ENCODE peak calls at places on chromosomes 6 and 20, in five cellular contexts. L is CD4-positive, alpha-beta memory T cell; C is SJSA1; W is psoas muscle; U is brain microvascular endothelial cell. K is an unnamed sample.

GRCh38 chr6:139977887-139978332 is 603.5 kb upstream of the CITED2 start:
- DNase-seq in W (no peak), U (peak; percentile 63), C (peak; percentile 91), L (no peak), K (no peak)

GRCh38 chr6:160742090-160742489 is 40.0 kb downstream of the PLG start:
- DNase-seq in L (no peak), W (no peak), U (no peak), C (no peak), K (no peak)

GRCh38 chr20:44485078-44485829 is 9.6 kb downstream of the TTPAL start:
- DNase-seq in W (no peak), C (no peak), L (no peak), U (no peak), K (no peak)

GRCh38 chr20:10357061-10357708 is 76.8 kb downstream of the MKKS start:
- DNase-seq in L (no peak), W (no peak), U (no peak), C (no peak), K (no peak)

GRCh38 chr6:11309947-11310665 is 77.6 kb upstream of the NEDD9 start:
- DNase-seq in L (no peak), C (no peak), W (no peak), U (no peak), K (peak; percentile 54)

GRCh38 chr6:157273756-157274088 is 49.6 kb downstream of the TMEM242 start:
- DNase-seq in W (no peak), L (peak; percentile 57), U (peak; percentile 27), C (no peak), K (peak; percentile 64)

GRCh38 chr20:36950432-36951197 is 893 bp downstream of the SAMHD1 start:
- DNase-seq in L (peak; percentile 47), C (peak; percentile 26), W (no peak), U (peak; percentile 2), K (peak; percentile 61)

GRCh38 chr6:82364087-82365010 is 732 bp downstream of the TPBG start:
- DNase-seq in W (peak; percentile 70), L (peak; percentile 2), C (peak; percentile 71), U (peak; percentile 18), K (peak; percentile 63)

GRCh38 chr6:14925627-14926026 is 320.2 kb upstream of the JARID2 start:
- DNase-seq in W (no peak), U (peak; percentile 20), C (no peak), L (no peak), K (no peak)

GRCh38 chr20:8515810-8516435 is 383.9 kb downstream of the PLCB1 start:
- DNase-seq in W (no peak), U (no peak), L (no peak), C (no peak), K (no peak)

GRCh38 chr6:6583836-6584235 is 4.7 kb upstream of the LY86 start:
- DNase-seq in L (no peak), U (no peak), C (no peak), W (no peak), K (no peak)

GRCh38 chr6:168272379-168273011 is 47.1 kb downstream of the DACT2 start:
- DNase-seq in C (no peak), W (no peak), L (no peak), U (no peak), K (no peak)

GRCh38 chr6:132161283-132161682 is 210.1 kb upstream of the CCN2 start:
- DNase-seq in L (no peak), C (peak; percentile 52), U (peak; percentile 75), W (no peak), K (no peak)

GRCh38 chr6:1481326-1481725 is 92.0 kb downstream of the FOXF2 start:
- DNase-seq in L (no peak), C (peak; percentile 89), W (no peak), U (peak; percentile 58), K (no peak)

GRCh38 chr6:43627008-43627825 is 1.8 kb downstream of the GTPBP2 start:
- DNase-seq in C (peak; percentile 93), L (no peak), W (peak; percentile 69), U (peak; percentile 97), K (peak; percentile 75)

GRCh38 chr20:24695529-24696225 is 226.2 kb downstream of the SYNDIG1 start:
- DNase-seq in L (no peak), C (no peak), W (no peak), U (no peak), K (no peak)

GRCh38 chr6:33207569-33208088 is 671 bp upstream of the RING1 start:
- DNase-seq in W (peak; percentile 71), L (no peak), C (no peak), U (peak; percentile 48), K (peak; percentile 65)

GRCh38 chr20:13813910-13814309 is 29.1 kb downstream of the NDUFAF5 start:
- DNase-seq in U (no peak), C (no peak), L (no peak), W (no peak), K (no peak)

GRCh38 chr6:148240866-148241477 is 101.7 kb upstream of the SASH1 start:
- DNase-seq in U (no peak), L (no peak), C (no peak), W (no peak), K (no peak)

GRCh38 chr6:82842721-82843120 is 222.9 kb downstream of the UBE3D start:
- DNase-seq in C (peak; percentile 76), U (peak; percentile 88), L (no peak), W (no peak), K (no peak)

GRCh38 chr20:23249541-23249940 is 101.0 kb upstream of the NXT1 start:
- DNase-seq in U (no peak), L (no peak), C (no peak), W (no peak), K (no peak)

GRCh38 chr20:15187612-15188011 is 850.2 kb upstream of the FLRT3 start:
- DNase-seq in W (no peak), U (no peak), L (no peak), C (no peak), K (no peak)

GRCh38 chr6:29232725-29233124 is 62.0 kb downstream of the OR2J2 start:
- DNase-seq in U (no peak), C (no peak), W (no peak), L (no peak), K (no peak)

GRCh38 chr6:41189968-41190367 is 11.0 kb downstream of the TREML2 start:
- DNase-seq in W (no peak), U (no peak), L (no peak), C (no peak), K (no peak)

GRCh38 chr6:35146453-35146852 is 5.3 kb upstream of the TCP11 start:
- DNase-seq in W (no peak), L (no peak), C (peak; percentile 73), U (peak; percentile 46), K (peak; percentile 59)

GRCh38 chr6:109998159-109998785 is 20.2 kb downstream of the GPR6 start:
- DNase-seq in U (peak; percentile 14), W (no peak), L (no peak), C (no peak), K (no peak)

GRCh38 chr6:37757381-37757780 is 59.7 kb upstream of the MDGA1 start:
- DNase-seq in W (no peak), U (no peak), L (no peak), C (no peak), K (no peak)

DNA sequence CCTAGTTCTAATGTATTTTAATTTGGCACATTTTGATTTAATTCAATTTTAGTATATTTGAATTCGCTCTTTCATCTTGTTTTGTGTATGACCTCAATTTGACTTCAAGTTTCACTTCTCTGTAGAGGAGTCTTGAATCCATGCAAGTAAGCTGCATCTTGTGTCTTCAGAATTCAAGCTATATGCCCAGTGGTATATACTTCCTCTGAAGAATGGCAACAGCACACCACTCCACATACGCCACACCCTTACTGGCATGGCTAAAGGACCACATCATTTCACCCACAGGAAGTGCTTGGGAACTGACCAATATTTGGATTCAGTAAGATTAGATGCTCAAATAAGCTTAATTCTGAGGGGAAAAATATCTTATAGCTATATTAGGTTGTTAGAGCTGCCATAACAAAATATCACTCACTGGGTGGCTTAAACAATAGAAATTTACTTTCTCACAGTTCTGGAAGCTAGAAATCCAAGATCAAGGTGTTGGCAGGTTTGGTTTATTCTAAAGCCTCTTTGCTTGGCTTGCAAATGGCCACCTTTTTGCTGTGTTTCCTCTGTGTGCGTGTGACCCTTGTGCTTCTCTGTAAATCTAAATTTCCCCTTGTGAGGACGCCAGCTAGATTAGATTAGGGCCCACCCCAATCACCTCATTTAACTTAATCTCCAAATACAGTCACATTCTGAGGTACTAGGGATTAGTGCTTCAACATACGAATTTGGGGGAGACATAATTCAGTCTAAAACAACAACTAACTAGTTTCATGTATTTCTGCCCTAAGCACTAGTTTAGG is 2.8 kb upstream of the ASF1A start:
- DNase-seq in L (no peak), C (no peak), U (no peak), W (no peak), K (no peak)
- H3K27ac ChIP-seq in L (peak overlapping the region; percentile 83), C (no peak overlapping the region), U (no peak overlapping the region), W (no peak overlapping the region), K (peak overlapping the region; percentile 22)

GRCh38 chr6:111870751-111871064 is 2.5 kb downstream of the FYN start:
- DNase-seq in L (no peak), C (no peak), W (no peak), U (no peak), K (no peak)
- H3K4me3 ChIP-seq in L (peak overlapping the region; percentile 91), C (no peak overlapping the region), W (no peak overlapping the region), U (no peak overlapping the region), K (peak overlapping the region; percentile 68)

GRCh38 chr6:22078802-22079545 is 217.9 kb downstream of the PRL start:
- DNase-seq in C (no peak), U (peak; percentile 30), W (no peak), L (no peak), K (no peak)

GRCh38 chr6:22078288-22078687 is 218.5 kb downstream of the PRL start:
- DNase-seq in U (no peak), C (no peak), W (no peak), L (no peak), K (no peak)

GRCh38 chr6:22081709-22082108 is 215.1 kb downstream of the PRL start:
- DNase-seq in U (no peak), L (no peak), W (no peak), C (no peak), K (no peak)

GRCh38 chr6:22082278-22082677 is 214.6 kb downstream of the PRL start:
- DNase-seq in U (no peak), C (no peak), L (no peak), W (no peak), K (no peak)

DNA sequence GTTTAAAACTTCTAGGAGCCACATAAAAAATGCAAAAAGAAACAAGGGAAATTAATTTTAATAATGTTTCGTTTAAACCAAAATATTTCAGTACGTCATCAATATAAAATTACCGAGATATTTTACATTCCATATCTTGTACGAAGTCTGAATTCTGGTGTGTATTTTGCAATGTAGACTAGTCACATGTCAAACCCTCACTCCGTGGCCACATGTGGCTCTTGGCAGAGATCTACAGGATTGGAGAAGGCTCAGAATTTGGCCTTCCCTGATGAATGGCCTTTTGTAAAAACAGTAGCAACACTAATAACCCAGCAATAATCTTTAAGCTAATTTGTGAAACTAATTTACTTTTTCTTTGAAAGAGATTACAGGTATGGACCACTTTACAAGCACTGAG is 217.0 kb downstream of the PRL start:
- DNase-seq in W (no peak), U (peak; percentile 85), L (no peak), C (no peak), K (no peak)
- H3K27ac ChIP-seq in W (no peak overlapping the region), U (peak overlapping the region; percentile 81), L (no peak overlapping the region), C (no peak overlapping the region), K (no peak overlapping the region)

DNA sequence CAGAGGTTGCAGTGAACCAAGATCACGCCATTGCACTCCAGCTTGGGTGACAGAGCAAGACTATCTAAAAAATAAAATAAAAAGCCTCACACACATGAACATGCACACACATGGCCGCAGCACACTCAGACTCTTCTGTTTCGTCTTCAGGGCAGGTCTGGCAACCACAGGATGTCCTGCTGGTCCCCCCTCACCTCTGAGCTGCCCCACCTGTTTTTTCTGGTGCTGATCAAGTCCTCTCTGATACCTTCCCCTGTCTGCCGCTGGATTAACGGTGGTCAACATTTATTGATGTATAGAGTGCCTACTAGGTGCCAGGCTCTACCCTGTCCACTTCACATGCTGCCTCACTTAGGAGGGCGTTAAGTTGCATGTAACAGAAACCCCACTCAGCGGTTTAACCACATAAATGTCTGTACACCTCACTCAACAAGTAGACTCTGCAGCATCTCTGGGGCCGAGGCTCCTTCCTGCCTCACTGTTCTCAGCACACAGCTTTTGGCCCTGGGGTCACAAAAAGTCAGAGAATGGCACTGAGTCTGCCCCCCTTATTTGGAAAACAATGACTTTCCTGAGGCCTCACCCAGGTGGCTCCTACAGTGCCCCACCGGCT is 4.5 kb upstream of the AP5S1 start:
- DNase-seq in U (no peak), L (peak; percentile 48), C (no peak), W (no peak), K (peak; percentile 34)
- H3K4me3 ChIP-seq in U (no peak overlapping the region), L (no peak overlapping the region), C (no peak overlapping the region), W (no peak overlapping the region), K (no peak overlapping the region)